ENCODE peak calls at places on chromosomes 16 and 17, in ten cellular contexts. A is GM23248, P is body of pancreas, U is ovary, H is GM23338, M is neural progenitor cell, E is PC-9, R is transverse colon, K is lung, V is psoas muscle. L is an unnamed sample.
A peak's percentile ranks its signal among the peaks of the same experiment; 100 is the strongest.

GRCh38 chr16:50208460-50208931 is 55.4 kb downstream of the TENT4B start:
- DNase-seq in E (no peak), R (no peak), H (no peak), U (no peak), M (no peak), V (no peak), A (peak; percentile 79), K (no peak), P (no peak), L (no peak)

GRCh38 chr17:40541060-40541872 is 24.0 kb downstream of the CCR7 start:
- DNase-seq in V (no peak), H (no peak), A (no peak), U (peak; percentile 62), R (no peak), E (no peak), K (no peak), M (no peak), P (no peak), L (no peak)

GRCh38 chr17:31743767-31744166 is 115.3 kb downstream of the COPRS start:
- DNase-seq in M (peak; percentile 34), H (peak; percentile 55), U (no peak), V (no peak), E (no peak), K (no peak), A (peak; percentile 46), R (no peak), P (no peak), L (no peak)

GRCh38 chr17:41347872-41348760 is 2.5 kb downstream of the KRT33A start:
- DNase-seq in U (no peak), V (no peak), R (no peak), M (no peak), K (no peak), E (no peak), A (no peak), P (no peak), H (no peak), L (no peak)

GRCh38 chr16:67537270-67537635 is 8.6 kb downstream of the RIPOR1 start:
- DNase-seq in K (peak; percentile 64), R (peak; percentile 57), U (peak; percentile 78), M (peak; percentile 78), P (peak; percentile 65), H (peak; percentile 69), A (peak; percentile 84), V (peak; percentile 83), E (peak; percentile 56), L (no peak)

GRCh38 chr16:51981725-51982124 is 565.2 kb downstream of the TOX3 start:
- DNase-seq in R (no peak), E (no peak), M (no peak), K (no peak), U (no peak), A (no peak), V (no peak), H (no peak), P (no peak), L (no peak)

GRCh38 chr16:2090819-2091721 is 43.3 kb downstream of the TSC2 start:
- DNase-seq in U (peak; percentile 84), R (peak; percentile 93), V (peak; percentile 88), K (peak; percentile 85), E (peak; percentile 98), H (peak; percentile 88), A (peak; percentile 62), M (peak; percentile 96), P (peak; percentile 93), L (no peak)

GRCh38 chr17:37516131-37516561 is 26.5 kb downstream of the DUSP14 start:
- DNase-seq in V (no peak), M (no peak), P (no peak), R (no peak), K (no peak), E (no peak), U (no peak), H (no peak), A (peak; percentile 39), L (no peak)

GRCh38 chr16:69419956-69420355 is 4.5 kb upstream of the CYB5B start:
- DNase-seq in K (no peak), M (no peak), U (no peak), E (no peak), P (no peak), R (no peak), A (no peak), H (no peak), V (no peak), L (no peak)

GRCh38 chr16:69413045-69413664 is 11.3 kb upstream of the CYB5B start:
- DNase-seq in K (no peak), E (no peak), V (no peak), U (no peak), H (no peak), R (no peak), M (no peak), A (no peak), P (no peak), L (peak; percentile 4)

GRCh38 chr16:69412287-69412686 is 12.1 kb upstream of the CYB5B start:
- DNase-seq in E (no peak), M (no peak), V (no peak), H (no peak), U (no peak), R (no peak), K (no peak), P (no peak), A (no peak), L (peak; percentile 40)

GRCh38 chr16:69423189-69423588 is 1.2 kb upstream of the CYB5B start:
- DNase-seq in A (no peak), U (no peak), P (no peak), K (no peak), H (peak; percentile 17), R (no peak), M (no peak), V (no peak), E (no peak), L (no peak)

DNA sequence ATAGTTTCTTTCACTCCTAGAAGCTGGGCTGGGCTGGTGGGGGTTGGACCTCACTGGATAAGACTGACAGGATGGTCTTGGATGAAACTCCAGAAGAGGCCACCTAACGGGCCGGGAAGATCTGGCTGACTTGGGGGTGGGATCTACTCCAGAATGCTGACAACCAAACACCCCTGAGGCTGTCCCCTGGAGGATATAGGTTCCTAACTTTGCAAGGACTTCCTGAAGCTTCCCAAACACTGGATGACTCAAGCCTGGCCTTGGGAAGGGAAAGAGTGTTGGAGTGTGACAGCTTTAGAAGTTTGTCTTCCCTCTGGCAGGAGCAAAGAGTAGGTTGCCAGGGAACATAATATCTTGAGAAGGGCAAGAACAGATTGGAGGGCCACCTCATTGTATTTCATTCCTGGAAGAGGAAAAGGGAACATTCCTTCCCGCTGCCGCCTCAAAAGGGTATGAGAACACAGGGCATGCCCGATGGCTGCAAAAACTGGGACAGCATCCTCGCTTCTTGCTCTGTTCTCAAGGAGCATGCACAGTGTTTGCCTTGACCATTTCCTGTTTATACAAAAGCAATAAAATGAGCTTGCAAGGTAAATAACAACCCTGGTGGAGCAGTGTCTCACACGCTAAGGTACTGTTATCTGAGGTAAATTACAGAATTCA is 6.8 kb upstream of the CYB5B start:
- DNase-seq in H (peak; percentile 64), E (no peak), R (no peak), P (no peak), V (no peak), U (no peak), A (peak; percentile 65), K (no peak), M (no peak), L (peak; percentile 34)
- H3K27ac ChIP-seq in H (no peak overlapping the region), E (peak overlapping the region; percentile 26), R (peak overlapping the region; percentile 49), P (no peak overlapping the region), V (peak overlapping the region; percentile 67), U (no peak overlapping the region), A (peak overlapping the region; percentile 51), K (no peak overlapping the region), M (no peak overlapping the region), L (no peak overlapping the region)

GRCh38 chr16:88770459-88771293 is 14.3 kb downstream of the PIEZO1 start:
- DNase-seq in U (no peak), K (peak; percentile 73), E (peak; percentile 96), R (peak; percentile 75), A (no peak), P (peak; percentile 83), M (peak; percentile 93), H (peak; percentile 70), V (peak; percentile 81), L (no peak)

GRCh38 chr16:88767546-88767945 is 17.5 kb downstream of the PIEZO1 start:
- DNase-seq in U (no peak), H (no peak), E (no peak), R (no peak), P (no peak), A (no peak), K (no peak), V (no peak), M (no peak), L (no peak)

GRCh38 chr16:88768041-88768876 is 16.8 kb downstream of the PIEZO1 start:
- DNase-seq in V (no peak), M (peak; percentile 65), A (peak; percentile 49), E (no peak), K (peak; percentile 83), P (peak; percentile 76), U (peak; percentile 70), H (no peak), R (peak; percentile 60), L (no peak)

GRCh38 chr16:88771294-88771772 is 13.7 kb downstream of the PIEZO1 start:
- DNase-seq in P (no peak), U (no peak), A (no peak), R (no peak), V (peak; percentile 45), K (no peak), H (no peak), M (no peak), E (no peak), L (no peak)

DNA sequence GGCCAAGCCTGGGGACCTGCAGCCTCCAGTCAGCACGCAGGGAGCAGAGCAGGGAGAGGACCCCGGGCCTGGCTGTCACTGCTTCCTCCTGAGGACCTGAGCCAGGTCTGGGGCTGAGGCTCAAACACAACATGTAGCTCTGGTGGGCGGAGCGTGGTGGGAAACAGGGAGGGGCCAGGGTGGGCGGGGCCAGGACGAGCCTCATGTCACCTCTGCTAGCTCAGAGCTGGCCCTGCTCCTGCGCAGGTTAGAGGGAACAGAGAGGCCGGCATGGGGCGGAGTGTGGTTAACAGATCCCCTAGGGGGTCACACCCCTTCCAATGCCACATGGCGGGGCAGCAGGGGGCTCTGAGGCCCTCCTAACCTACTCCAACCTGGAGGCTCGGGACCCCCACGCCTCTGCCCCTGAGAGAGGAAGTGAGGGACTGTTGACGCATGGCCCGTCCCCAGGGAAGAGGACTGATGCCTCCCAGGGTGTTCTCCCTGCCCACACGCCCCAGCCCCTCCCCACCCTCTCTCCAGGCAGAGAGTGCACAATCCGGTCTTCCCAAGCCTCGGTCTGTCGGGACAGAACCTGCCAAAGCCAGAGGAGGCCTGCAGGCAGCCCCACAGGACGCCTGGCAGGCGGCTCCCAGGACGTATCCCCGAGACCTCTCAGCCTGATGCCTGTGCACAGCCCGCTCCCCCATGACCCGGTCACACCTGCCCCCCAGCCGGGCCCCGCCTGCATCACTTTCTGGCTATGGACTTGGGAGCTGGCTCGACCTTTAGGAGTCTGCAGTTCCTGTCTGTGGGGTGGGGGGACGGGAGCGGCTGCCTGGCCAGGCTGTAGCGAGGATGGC is 15.2 kb downstream of the PIEZO1 start:
- DNase-seq in M (peak; percentile 92), H (peak; percentile 93), K (peak; percentile 65), R (peak; percentile 61), P (peak; percentile 76), U (no peak), E (peak; percentile 80), A (peak; percentile 59), V (no peak), L (no peak)
- H3K4me3 ChIP-seq in M (no peak overlapping the region), H (no peak overlapping the region), K (no peak overlapping the region), R (no peak overlapping the region), P (no peak overlapping the region), U (peak overlapping the region; percentile 5), E (peak overlapping the region; percentile 48), A (no peak overlapping the region), V (peak overlapping the region; percentile 36), L (peak overlapping the region; percentile 27)

GRCh38 chr17:79273660-79274059 is 199.0 kb downstream of the ENGASE start:
- DNase-seq in K (no peak), H (no peak), P (peak; percentile 31), V (no peak), R (no peak), M (no peak), E (no peak), A (no peak), U (no peak), L (no peak)
- H3K27ac ChIP-seq in K (no peak overlapping the region), H (no peak overlapping the region), P (no peak overlapping the region), V (no peak overlapping the region), R (no peak overlapping the region), M (no peak overlapping the region), E (no peak overlapping the region), A (no peak overlapping the region), U (no peak overlapping the region), L (no peak overlapping the region)

GRCh38 chr17:19249681-19250080 is 12.5 kb downstream of the EPN2 start:
- DNase-seq in V (no peak), M (no peak), E (no peak), U (no peak), A (peak; percentile 32), K (no peak), R (no peak), P (no peak), H (no peak), L (no peak)

GRCh38 chr17:19248923-19249574 is 11.9 kb downstream of the EPN2 start:
- DNase-seq in A (peak; percentile 96), P (peak; percentile 35), K (no peak), E (peak; percentile 82), U (peak; percentile 40), V (no peak), H (no peak), M (no peak), R (peak; percentile 27), L (peak; percentile 75)

GRCh38 chr17:19248149-19248922 is 11.2 kb downstream of the EPN2 start:
- DNase-seq in U (no peak), R (no peak), V (no peak), M (no peak), K (no peak), P (no peak), H (no peak), A (no peak), E (peak; percentile 47), L (no peak)

GRCh38 chr17:19244796-19245195 is 7.6 kb downstream of the EPN2 start:
- DNase-seq in M (no peak), V (no peak), E (no peak), H (no peak), P (peak; percentile 6), A (no peak), K (no peak), R (no peak), U (peak; percentile 7), L (no peak)

GRCh38 chr17:19247423-19247822 is 10.3 kb downstream of the EPN2 start:
- DNase-seq in M (no peak), R (no peak), K (no peak), U (peak; percentile 9), V (no peak), E (no peak), P (no peak), H (no peak), A (no peak), L (no peak)
- H3K4me3 ChIP-seq in M (no peak overlapping the region), R (no peak overlapping the region), K (no peak overlapping the region), U (no peak overlapping the region), V (no peak overlapping the region), E (no peak overlapping the region), P (no peak overlapping the region), H (no peak overlapping the region), A (no peak overlapping the region), L (no peak overlapping the region)